ENCODE peak calls at places on chromosomes 3 and 15, in five cellular contexts. A is activated naive CD8-positive, alpha-beta T cell treated with anti-CD3 and anti-CD28 coated beads for 36 hours; V is H54; Z is nephron progenitor cell; H is NCI-H1092 treated with DMSO at 0.1 percent for 48 hours. J is an unnamed sample.
A peak's percentile ranks its signal among the peaks of the same experiment; 100 is the strongest.

GRCh38 chr3:195081242-195081963 is 189.6 kb downstream of the XXYLT1 start:
- DNase-seq in A (no peak), V (no peak), Z (no peak), H (no peak), J (no peak)

GRCh38 chr3:66362541-66362941 is 138.3 kb downstream of the LRIG1 start:
- DNase-seq in A (no peak), V (no peak), Z (no peak), H (no peak), J (no peak)

GRCh38 chr3:106338582-106339219 is 469.9 kb upstream of the CBLB start:
- DNase-seq in A (no peak), V (no peak), Z (no peak), H (no peak), J (no peak)

GRCh38 chr15:49215768-49216739 is 46.0 kb downstream of the GALK2 start:
- DNase-seq in A (no peak), V (no peak), Z (no peak), H (peak; percentile 31), J (no peak)

GRCh38 chr3:81790117-81790516 is 28.7 kb upstream of the GBE1 start:
- DNase-seq in A (no peak), V (no peak), Z (no peak), H (no peak), J (no peak)

GRCh38 chr3:172607305-172608121 is 84.3 kb upstream of the TNFSF10 start:
- DNase-seq in A (no peak), V (no peak), Z (no peak), H (no peak), J (no peak)

GRCh38 chr3:31670722-31671121 is 138.0 kb downstream of the STT3B start:
- DNase-seq in A (no peak), V (no peak), Z (no peak), H (no peak), J (no peak)

GRCh38 chr3:97297032-97297431 is 467.5 kb upstream of the ARL6 start:
- DNase-seq in A (no peak), V (no peak), Z (no peak), H (no peak), J (no peak)

GRCh38 chr3:79369306-79369705 is 398.5 kb downstream of the ROBO1 start:
- DNase-seq in A (no peak), V (no peak), Z (no peak), H (no peak), J (no peak)

GRCh38 chr3:53161820-53162671 is 1.0 kb downstream of the PRKCD start:
- DNase-seq in A (peak; percentile 60), V (no peak), Z (peak; percentile 71), H (no peak), J (peak; percentile 20)

GRCh38 chr3:5774337-5774736 is 586.8 kb downstream of the EDEM1 start:
- DNase-seq in A (no peak), V (no peak), Z (no peak), H (no peak), J (no peak)

GRCh38 chr3:43866529-43867353 is 176.0 kb downstream of the ABHD5 start:
- DNase-seq in A (no peak), V (no peak), Z (no peak), H (no peak), J (no peak)

GRCh38 chr3:7144696-7145308 is 283.9 kb downstream of the GRM7 start:
- DNase-seq in A (no peak), V (peak; percentile 1), Z (peak; percentile 21), H (no peak), J (peak; percentile 4)

GRCh38 chr3:100419406-100419805 is 18.1 kb downstream of the LNP1 start:
- DNase-seq in A (no peak), V (no peak), Z (no peak), H (no peak), J (no peak)

GRCh38 chr3:14587733-14588360 is 47.7 kb upstream of the GRIP2 start:
- DNase-seq in A (no peak), V (peak; percentile 91), Z (no peak), H (no peak), J (no peak)

GRCh38 chr3:119294889-119295769 is 946 bp downstream of the ARHGAP31 start:
- DNase-seq in A (peak; percentile 62), V (peak; percentile 23), Z (peak; percentile 43), H (peak; percentile 38), J (peak; percentile 18)

GRCh38 chr3:33919312-33919711 is 120.9 kb downstream of the PDCD6IP start:
- DNase-seq in A (no peak), V (no peak), Z (no peak), H (no peak), J (no peak)

GRCh38 chr15:92159906-92160841 is 233.5 kb upstream of the ST8SIA2 start:
- DNase-seq in A (no peak), V (no peak), Z (no peak), H (no peak), J (no peak)

GRCh38 chr3:140953028-140953960 is 11.7 kb downstream of the SLC25A36 start:
- DNase-seq in A (no peak), V (no peak), Z (no peak), H (no peak), J (peak; percentile 9)

GRCh38 chr3:8492744-8493511 is 8.7 kb upstream of the LMCD1 start:
- DNase-seq in A (no peak), V (no peak), Z (no peak), H (no peak), J (no peak)

GRCh38 chr15:29278436-29279099 is 8.9 kb upstream of the NSMCE3 start:
- DNase-seq in A (no peak), V (peak; percentile 55), Z (no peak), H (no peak), J (no peak)

GRCh38 chr3:143244516-143245063 is 125.0 kb downstream of the CHST2 start:
- DNase-seq in A (no peak), V (no peak), Z (no peak), H (no peak), J (no peak)

GRCh38 chr15:25708391-25708790 is 154.7 kb downstream of the ATP10A start:
- DNase-seq in A (no peak), V (no peak), Z (no peak), H (no peak), J (no peak)